ENCODE peak calls at places on chromosomes 2 and 18, in eight cellular contexts. One of them, this sample, is unnamed.

GRCh38 chr2:226802573-226802972 is 3.0 kb upstream of the IRS1 start:
- DNase-seq in MG63: no peak
- DNase-seq in heart right ventricle: peak; percentile 38
- DNase-seq in HepG2: peak; percentile 86
- DNase-seq in fibroblast of the aortic adventitia: peak; percentile 97
- DNase-seq in nucleus accumbens: no peak
- DNase-seq in NCI-H2171 treated with DMSO at 0.1 percent for 48 hours: peak; percentile 59
- DNase-seq in NCI-H460: peak; percentile 84
- DNase-seq in this sample: peak; percentile 83

GRCh38 chr2:238703436-238703835 is 144.4 kb upstream of the TWIST2 start:
- DNase-seq in NCI-H460: no peak
- DNase-seq in heart right ventricle: no peak
- DNase-seq in nucleus accumbens: no peak
- DNase-seq in HepG2: no peak
- DNase-seq in MG63: no peak
- DNase-seq in fibroblast of the aortic adventitia: no peak
- DNase-seq in NCI-H2171 treated with DMSO at 0.1 percent for 48 hours: no peak
- DNase-seq in this sample: no peak

GRCh38 chr2:146874260-146874658 is 970.6 kb upstream of the ACVR2A start:
- DNase-seq in heart right ventricle: no peak
- DNase-seq in fibroblast of the aortic adventitia: peak; percentile 59
- DNase-seq in HepG2: no peak
- DNase-seq in nucleus accumbens: no peak
- DNase-seq in NCI-H460: peak; percentile 21
- DNase-seq in MG63: peak; percentile 82
- DNase-seq in NCI-H2171 treated with DMSO at 0.1 percent for 48 hours: peak; percentile 44
- DNase-seq in this sample: peak; percentile 65

GRCh38 chr2:84846041-84846663 is 34.7 kb downstream of the TRABD2A start:
- DNase-seq in HepG2: no peak
- DNase-seq in fibroblast of the aortic adventitia: peak; percentile 48
- DNase-seq in NCI-H2171 treated with DMSO at 0.1 percent for 48 hours: no peak
- DNase-seq in nucleus accumbens: no peak
- DNase-seq in heart right ventricle: no peak
- DNase-seq in NCI-H460: no peak
- DNase-seq in MG63: no peak
- DNase-seq in this sample: peak; percentile 59

GRCh38 chr2:223042704-223043118 is 9.3 kb upstream of the KCNE4 start:
- DNase-seq in HepG2: no peak
- DNase-seq in NCI-H460: peak; percentile 76
- DNase-seq in heart right ventricle: no peak
- DNase-seq in nucleus accumbens: no peak
- DNase-seq in MG63: no peak
- DNase-seq in NCI-H2171 treated with DMSO at 0.1 percent for 48 hours: no peak
- DNase-seq in fibroblast of the aortic adventitia: peak; percentile 49
- DNase-seq in this sample: peak; percentile 43

GRCh38 chr2:145022021-145022670 is 502.2 kb upstream of the ZEB2 start:
- DNase-seq in heart right ventricle: peak; percentile 16
- DNase-seq in fibroblast of the aortic adventitia: peak; percentile 85
- DNase-seq in NCI-H460: peak; percentile 67
- DNase-seq in MG63: no peak
- DNase-seq in HepG2: no peak
- DNase-seq in NCI-H2171 treated with DMSO at 0.1 percent for 48 hours: no peak
- DNase-seq in nucleus accumbens: no peak
- DNase-seq in this sample: peak; percentile 66

GRCh38 chr2:238847841-238848565 is at the start of gene TWIST2:
- DNase-seq in NCI-H460: no peak
- DNase-seq in fibroblast of the aortic adventitia: peak; percentile 97
- DNase-seq in MG63: peak; percentile 94
- DNase-seq in NCI-H2171 treated with DMSO at 0.1 percent for 48 hours: peak; percentile 9
- DNase-seq in nucleus accumbens: no peak
- DNase-seq in heart right ventricle: peak; percentile 63
- DNase-seq in HepG2: no peak
- DNase-seq in this sample: peak; percentile 91

GRCh38 chr2:190318931-190319556 is 582 bp downstream of the HIBCH start:
- DNase-seq in heart right ventricle: no peak
- DNase-seq in HepG2: no peak
- DNase-seq in NCI-H460: no peak
- DNase-seq in NCI-H2171 treated with DMSO at 0.1 percent for 48 hours: peak; percentile 54
- DNase-seq in nucleus accumbens: no peak
- DNase-seq in fibroblast of the aortic adventitia: peak; percentile 26
- DNase-seq in MG63: no peak
- DNase-seq in this sample: peak; percentile 20

GRCh38 chr2:101037161-101037755 is 35.2 kb downstream of the RPL31 start:
- DNase-seq in fibroblast of the aortic adventitia: no peak
- DNase-seq in HepG2: no peak
- DNase-seq in NCI-H460: no peak
- DNase-seq in NCI-H2171 treated with DMSO at 0.1 percent for 48 hours: no peak
- DNase-seq in heart right ventricle: no peak
- DNase-seq in MG63: no peak
- DNase-seq in nucleus accumbens: no peak
- DNase-seq in this sample: no peak

GRCh38 chr2:136126527-136126926 is 8.6 kb upstream of the CXCR4 start:
- DNase-seq in MG63: no peak
- DNase-seq in NCI-H460: no peak
- DNase-seq in fibroblast of the aortic adventitia: no peak
- DNase-seq in nucleus accumbens: no peak
- DNase-seq in HepG2: no peak
- DNase-seq in heart right ventricle: no peak
- DNase-seq in NCI-H2171 treated with DMSO at 0.1 percent for 48 hours: peak; percentile 47
- DNase-seq in this sample: no peak

GRCh38 chr2:12287220-12287751 is 429.4 kb upstream of the TRIB2 start:
- DNase-seq in HepG2: no peak
- DNase-seq in heart right ventricle: no peak
- DNase-seq in NCI-H2171 treated with DMSO at 0.1 percent for 48 hours: no peak
- DNase-seq in NCI-H460: no peak
- DNase-seq in nucleus accumbens: no peak
- DNase-seq in fibroblast of the aortic adventitia: peak; percentile 53
- DNase-seq in MG63: peak; percentile 78
- DNase-seq in this sample: no peak

GRCh38 chr2:98915751-98916358 is 20.2 kb downstream of the CRACDL start:
- DNase-seq in heart right ventricle: no peak
- DNase-seq in fibroblast of the aortic adventitia: peak; percentile 71
- DNase-seq in NCI-H460: no peak
- DNase-seq in nucleus accumbens: no peak
- DNase-seq in MG63: peak; percentile 56
- DNase-seq in NCI-H2171 treated with DMSO at 0.1 percent for 48 hours: no peak
- DNase-seq in HepG2: no peak
- DNase-seq in this sample: peak; percentile 59

GRCh38 chr18:59448546-59448945 is 89.5 kb upstream of the LMAN1 start:
- DNase-seq in heart right ventricle: no peak
- DNase-seq in HepG2: no peak
- DNase-seq in fibroblast of the aortic adventitia: peak; percentile 61
- DNase-seq in nucleus accumbens: no peak
- DNase-seq in NCI-H2171 treated with DMSO at 0.1 percent for 48 hours: no peak
- DNase-seq in MG63: no peak
- DNase-seq in NCI-H460: no peak
- DNase-seq in this sample: no peak

GRCh38 chr2:147937744-147938349 is 82.7 kb downstream of the ORC4 start:
- DNase-seq in nucleus accumbens: no peak
- DNase-seq in NCI-H2171 treated with DMSO at 0.1 percent for 48 hours: peak; percentile 57
- DNase-seq in MG63: no peak
- DNase-seq in heart right ventricle: no peak
- DNase-seq in NCI-H460: peak; percentile 38
- DNase-seq in fibroblast of the aortic adventitia: peak; percentile 60
- DNase-seq in HepG2: peak; percentile 40
- DNase-seq in this sample: peak; percentile 43

This sample was measured in astrocyte of the spinal cord.